ENCODE peak calls at places on chromosomes 3 and 15, in nine cellular contexts. E is T-helper 1 cell, M is activated T-cell treated with anti-CD3 and anti-CD28 coated beads for 48 hours, W is ovary, L is cardiac fibroblast, H is GM03348, P is upper lobe of right lung, I is lung, R is AG08396. N is an unnamed sample.

GRCh38 chr3:106765342-106765741 is 611.9 kb upstream of the CCDC54 start:
- DNase-seq in E (no peak), W (no peak), P (no peak), H (peak; percentile 36), L (peak; percentile 93), R (no peak), I (no peak), M (no peak), N (no peak)

GRCh38 chr3:42682301-42683070 is 2.9 kb upstream of the KLHL40 start:
- DNase-seq in H (no peak), M (no peak), I (no peak), W (peak; percentile 10), R (no peak), E (no peak), P (peak; percentile 26), L (no peak), N (no peak)

GRCh38 chr15:61736792-61737191 is 323.5 kb downstream of the VPS13C start:
- DNase-seq in I (no peak), L (no peak), H (no peak), P (no peak), R (no peak), M (no peak), E (no peak), W (no peak), N (no peak)

GRCh38 chr15:101112336-101113113 is 139.3 kb downstream of the CHSY1 start:
- DNase-seq in I (no peak), E (no peak), L (no peak), M (no peak), P (no peak), W (peak; percentile 31), H (no peak), R (no peak), N (no peak)

GRCh38 chr3:86990734-86991481 is at the start of gene VGLL3:
- DNase-seq in H (peak; percentile 91), L (peak; percentile 93), R (peak; percentile 79), I (peak; percentile 60), E (no peak), P (peak; percentile 84), M (peak; percentile 7), W (peak; percentile 87), N (peak; percentile 78)

GRCh38 chr3:30286811-30287210 is 319.6 kb upstream of the TGFBR2 start:
- DNase-seq in I (no peak), L (peak; percentile 33), M (no peak), R (no peak), W (no peak), H (no peak), P (no peak), E (no peak), N (no peak)

GRCh38 chr3:28989646-28990089 is 291.2 kb upstream of the RBMS3 start:
- DNase-seq in H (no peak), M (no peak), L (no peak), P (no peak), W (no peak), R (no peak), I (no peak), E (no peak), N (no peak)

GRCh38 chr3:112096176-112096575 is 10.0 kb downstream of the C3orf52 start:
- DNase-seq in I (no peak), H (no peak), L (no peak), P (no peak), R (no peak), W (no peak), E (no peak), M (no peak), N (no peak)

GRCh38 chr15:80404057-80404718 is at the start of gene ARNT2:
- DNase-seq in R (peak; percentile 74), I (no peak), W (peak; percentile 60), P (peak; percentile 69), L (no peak), M (no peak), H (peak; percentile 65), E (no peak), N (peak; percentile 48)

GRCh38 chr3:172305552-172305951 is 142.7 kb downstream of the GHSR start:
- DNase-seq in L (peak; percentile 38), M (no peak), E (no peak), W (no peak), I (no peak), R (peak; percentile 29), P (no peak), H (peak; percentile 24), N (no peak)

GRCh38 chr3:28139967-28140634 is 101.3 kb upstream of the CMC1 start:
- DNase-seq in R (no peak), M (no peak), W (no peak), E (no peak), P (no peak), H (no peak), I (no peak), L (peak; percentile 67), N (no peak)

GRCh38 chr3:52305926-52306325 is 10.2 kb upstream of the DNAH1 start:
- DNase-seq in I (no peak), M (no peak), L (no peak), H (no peak), E (no peak), P (no peak), W (no peak), R (no peak), N (no peak)

GRCh38 chr15:42343596-42344232 is 15.6 kb upstream of the CAPN3 start:
- DNase-seq in P (no peak), H (no peak), E (no peak), R (no peak), L (no peak), I (no peak), M (no peak), W (no peak), N (no peak)

GRCh38 chr15:55859681-55860080 is 116.7 kb upstream of the PRTG start:
- DNase-seq in W (no peak), M (no peak), L (no peak), I (no peak), H (peak; percentile 13), P (no peak), E (no peak), R (no peak), N (no peak)

GRCh38 chr3:29759443-29760033 is 478.7 kb downstream of the RBMS3 start:
- DNase-seq in H (peak; percentile 6), E (no peak), M (no peak), L (peak; percentile 78), P (no peak), W (no peak), R (no peak), I (no peak), N (no peak)

GRCh38 chr3:151926956-151927355 is 53.5 kb downstream of the SUCNR1 start:
- DNase-seq in H (peak; percentile 57), R (peak; percentile 38), M (no peak), L (no peak), I (no peak), P (no peak), W (no peak), E (no peak), N (no peak)

GRCh38 chr3:144431134-144431533 is 459.5 kb downstream of the DIPK2A start:
- DNase-seq in L (no peak), P (no peak), I (no peak), E (no peak), W (no peak), M (no peak), R (no peak), H (no peak), N (no peak)

GRCh38 chr3:144770813-144771400 is 799.3 kb downstream of the DIPK2A start:
- DNase-seq in W (no peak), R (no peak), L (peak; percentile 71), H (peak; percentile 7), P (no peak), E (no peak), M (no peak), I (no peak), N (no peak)

GRCh38 chr15:58014040-58014439 is 51.5 kb downstream of the ALDH1A2 start:
- DNase-seq in R (no peak), I (no peak), W (no peak), H (no peak), M (no peak), E (no peak), L (no peak), P (no peak), N (no peak)

GRCh38 chr15:97694456-97694855 is 266.0 kb upstream of the ARRDC4 start:
- DNase-seq in M (no peak), P (no peak), R (no peak), E (no peak), L (no peak), H (no peak), W (no peak), I (no peak), N (no peak)

GRCh38 chr3:59480486-59480995 is 430.7 kb upstream of the CFAP20DC start:
- DNase-seq in L (peak; percentile 46), P (no peak), E (no peak), M (no peak), I (no peak), W (no peak), H (peak; percentile 72), R (peak; percentile 71), N (no peak)

N was measured in pancreas.